ENCODE peak calls at places on chromosomes 3 and 15, in eight cellular contexts. V is ovary, P is heart right ventricle, M is left ventricle myocardium inferior, H is body of pancreas, Z is fibroblast of lung, C is cardiac muscle cell, L is heart left ventricle. Q is an unnamed sample. For H3K27me3, the result is how much of the 10 kb centered on the place peaks cover.

GRCh38 chr3:124322966-124323365 is 331.0 kb upstream of the ROPN1 start:
- DNase-seq in V (no peak), P (no peak), M (no peak), H (no peak), Z (peak), C (no peak), L (no peak), Q (no peak)

GRCh38 chr3:127074900-127075360 is 92.0 kb downstream of the PLXNA1 start:
- DNase-seq in V (no peak), P (no peak), M (no peak), H (peak), Z (peak), C (peak), L (no peak), Q (peak)

GRCh38 chr15:77118787-77119410 is 48.0 kb upstream of the TSPAN3 start:
- DNase-seq in V (no peak), P (peak), M (no peak), H (peak), Z (peak), C (peak), L (peak), Q (no peak)

GRCh38 chr3:41690766-41691563 is 270.9 kb downstream of the ULK4 start:
- DNase-seq in V (no peak), P (no peak), M (no peak), H (no peak), Z (peak), C (peak), L (no peak), Q (no peak)

GRCh38 chr15:65223996-65224395 is 12.7 kb upstream of the CILP start:
- DNase-seq in V (no peak), P (no peak), M (no peak), H (no peak), Z (no peak), C (no peak), L (no peak), Q (no peak)

GRCh38 chr3:58651268-58651667 is 15.3 kb downstream of the FAM3D start:
- DNase-seq in V (no peak), P (no peak), M (no peak), H (no peak), Z (peak), C (peak), L (no peak), Q (no peak)

GRCh38 chr15:78090422-78090821 is 1.9 kb upstream of the SH2D7 start:
- DNase-seq in V (no peak), P (no peak), M (no peak), H (no peak), Z (peak), C (no peak), L (no peak), Q (no peak)

GRCh38 chr15:70035719-70036077 is 62.0 kb downstream of the TLE3 start:
- DNase-seq in V (no peak), P (no peak), M (no peak), H (no peak), Z (no peak), C (no peak), L (no peak), Q (no peak)

GRCh38 chr3:127831723-127832172 is 9.4 kb upstream of the MGLL start:
- DNase-seq in V (no peak), P (peak), M (peak), H (peak), Z (peak), C (peak), L (peak), Q (no peak)

GRCh38 chr3:120909602-120909878 is 1.5 kb downstream of the STXBP5L start:
- DNase-seq in V (peak), P (no peak), M (no peak), H (peak), Z (no peak), C (no peak), L (no peak), Q (no peak)

GRCh38 chr3:28316226-28316625 is 32.3 kb upstream of the ZCWPW2 start:
- DNase-seq in V (no peak), P (no peak), M (no peak), H (no peak), Z (no peak), C (peak), L (no peak), Q (no peak)

GRCh38 chr15:74622758-74623157 is 7.1 kb downstream of the CLK3 start:
- DNase-seq in V (no peak), P (no peak), M (no peak), H (no peak), Z (no peak), C (no peak), L (no peak), Q (no peak)
- H3K27ac ChIP-seq in V (no peak), P (no peak), M (no peak), H (no peak), Z (no peak), C (no peak), L (no peak), Q (no peak)

DNA sequence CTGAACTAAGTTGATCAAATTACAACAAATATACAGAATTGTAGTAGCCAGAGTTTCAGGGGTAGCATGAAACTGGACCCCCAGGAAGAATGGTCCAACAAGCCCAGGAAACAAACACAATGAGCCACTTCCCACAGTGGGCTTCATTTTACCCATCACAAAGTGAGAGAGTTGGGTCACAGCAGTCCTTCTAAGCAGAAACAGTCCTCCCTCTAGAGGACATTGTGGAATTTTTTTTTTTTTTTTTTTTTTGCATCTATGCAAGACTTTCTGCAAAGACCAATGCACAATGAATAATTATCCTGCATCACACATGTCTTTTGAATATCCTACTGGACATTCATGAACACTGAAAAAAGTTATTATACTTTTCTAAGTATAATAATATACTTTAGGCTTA is 73.8 kb upstream of the ATP13A5 start:
- DNase-seq in V (no peak), P (no peak), M (no peak), H (no peak), Z (no peak), C (no peak), L (no peak), Q (no peak)
- TF ChIP-seq CTCF in V (no peak), P (peak), M (peak), H (no peak), Z (no peak), C (no peak), L (peak), Q (peak)

DNA sequence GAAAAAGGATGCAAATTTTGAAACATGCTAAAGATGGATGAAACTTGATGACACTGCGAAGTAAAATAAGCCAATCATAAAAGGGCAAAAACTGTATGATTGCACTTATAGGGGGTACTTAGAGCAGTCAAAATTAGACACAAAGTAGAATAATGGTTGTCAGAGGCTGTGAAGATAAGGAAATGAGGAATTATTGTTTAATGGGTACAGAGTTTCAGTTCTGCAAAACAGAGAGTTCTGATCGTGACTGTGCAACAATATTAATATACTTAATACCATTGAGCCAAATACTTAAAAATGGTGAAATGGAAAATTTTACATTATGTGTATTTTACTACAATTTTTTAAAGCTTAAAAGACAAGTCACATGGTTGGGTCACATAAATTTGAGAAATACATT is 35.1 kb downstream of the UBE3A start:
- DNase-seq in V (no peak), P (no peak), M (no peak), H (no peak), Z (no peak), C (no peak), L (no peak), Q (no peak)
- H3K27me3 ChIP-seq in V (under half), P (under half), M (under half), H (under half), Z (under half), C (under half), L (under half), Q (under half)

GRCh38 chr3:134311693-134312071 is 61.0 kb upstream of the RYK start:
- DNase-seq in V (no peak), P (no peak), M (no peak), H (no peak), Z (no peak), C (no peak), L (no peak), Q (no peak)
- H3K27ac ChIP-seq in V (no peak), P (no peak), M (peak), H (peak), Z (peak), C (no peak), L (no peak), Q (no peak)

DNA sequence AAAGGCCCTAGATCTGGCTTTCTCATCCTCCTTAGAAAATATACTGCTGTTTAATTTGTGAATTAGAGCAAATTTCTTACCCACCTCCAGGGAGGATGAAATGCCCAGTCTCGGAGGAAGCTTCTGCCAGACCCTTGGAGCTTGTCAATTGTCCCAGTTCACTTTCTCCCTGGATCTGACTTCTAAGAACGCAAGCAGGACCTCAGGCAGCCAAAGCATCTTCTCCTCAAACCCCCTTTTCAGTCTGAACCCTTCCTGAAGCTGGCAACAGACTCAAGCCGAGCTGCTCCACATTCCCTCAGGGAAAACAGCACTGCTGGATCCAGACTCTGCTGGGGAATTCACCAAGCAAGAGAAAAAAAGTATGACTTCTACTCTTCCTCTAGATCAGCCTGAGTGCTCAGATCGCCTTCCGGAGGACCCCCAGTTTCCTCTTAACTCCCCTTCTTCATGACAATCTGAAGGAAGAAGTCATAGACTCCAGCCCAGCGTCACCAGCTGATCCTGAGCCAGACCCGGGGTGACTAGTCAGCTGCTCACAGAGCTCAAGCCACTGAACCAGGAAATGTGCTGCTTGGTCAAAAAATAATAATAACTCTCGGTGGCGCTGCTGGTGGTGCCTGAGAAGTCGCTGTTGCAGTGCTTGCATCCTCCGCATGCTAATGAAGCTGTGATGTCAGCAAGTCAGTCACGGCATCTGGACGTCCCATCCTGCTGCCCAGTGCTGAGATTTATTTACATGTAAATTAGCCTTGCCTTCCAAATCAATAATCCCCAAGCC is at the start of gene PRICKLE2:
- DNase-seq in V (peak), P (peak), M (peak), H (peak), Z (peak), C (peak), L (peak), Q (peak)
- TF ChIP-seq CTCF in V (peak), P (peak), M (peak), H (no peak), Z (peak), C (peak), L (peak), Q (peak)

GRCh38 chr15:39409876-39410505 is 170.9 kb upstream of the THBS1 start:
- DNase-seq in V (no peak), P (no peak), M (no peak), H (no peak), Z (no peak), C (peak), L (no peak), Q (no peak)

GRCh38 chr15:39404767-39405173 is 176.1 kb upstream of the THBS1 start:
- DNase-seq in V (no peak), P (no peak), M (no peak), H (no peak), Z (peak), C (peak), L (no peak), Q (peak)

GRCh38 chr15:39403674-39404117 is 177.2 kb upstream of the THBS1 start:
- DNase-seq in V (no peak), P (no peak), M (no peak), H (no peak), Z (peak), C (peak), L (no peak), Q (peak)

GRCh38 chr15:39407116-39407515 is 173.8 kb upstream of the THBS1 start:
- DNase-seq in V (no peak), P (no peak), M (no peak), H (no peak), Z (no peak), C (peak), L (no peak), Q (no peak)

DNA sequence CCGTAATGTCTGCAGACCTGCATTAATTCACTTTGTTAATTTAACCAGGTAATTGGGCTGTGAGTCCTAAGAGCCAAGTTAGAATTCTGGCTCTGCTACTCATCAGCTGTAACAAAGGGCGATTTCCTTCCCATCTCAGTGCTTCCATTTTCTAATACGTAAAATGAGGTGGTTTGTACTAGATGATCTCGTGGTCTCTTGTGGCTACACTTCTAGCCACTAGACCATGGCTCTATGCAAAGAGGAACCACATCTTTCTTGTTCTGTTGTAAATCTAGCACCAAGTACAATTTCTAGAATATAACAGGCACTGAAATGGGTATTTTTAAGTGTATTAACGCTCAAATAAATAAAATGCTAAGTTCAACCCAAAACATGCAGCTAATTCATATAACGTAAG is 174.4 kb upstream of the THBS1 start:
- DNase-seq in V (no peak), P (no peak), M (no peak), H (no peak), Z (no peak), C (no peak), L (no peak), Q (no peak)
- H3K27me3 ChIP-seq in V (under half), P (under half), M (under half), H (under half), Z (under half), C (under half), L (under half), Q (under half)

GRCh38 chr3:138496436-138496835 is 62.0 kb downstream of the ESYT3 start:
- DNase-seq in V (no peak), P (no peak), M (no peak), H (no peak), Z (no peak), C (no peak), L (no peak), Q (no peak)

GRCh38 chr3:138492980-138493675 is 58.7 kb downstream of the ESYT3 start:
- DNase-seq in V (no peak), P (no peak), M (no peak), H (no peak), Z (no peak), C (no peak), L (no peak), Q (no peak)

GRCh38 chr3:138493804-138494606 is 59.6 kb downstream of the ESYT3 start:
- DNase-seq in V (no peak), P (no peak), M (no peak), H (no peak), Z (peak), C (peak), L (no peak), Q (peak)

GRCh38 chr3:138497021-138497420 is 62.6 kb downstream of the ESYT3 start:
- DNase-seq in V (no peak), P (no peak), M (no peak), H (no peak), Z (no peak), C (no peak), L (no peak), Q (no peak)

DNA sequence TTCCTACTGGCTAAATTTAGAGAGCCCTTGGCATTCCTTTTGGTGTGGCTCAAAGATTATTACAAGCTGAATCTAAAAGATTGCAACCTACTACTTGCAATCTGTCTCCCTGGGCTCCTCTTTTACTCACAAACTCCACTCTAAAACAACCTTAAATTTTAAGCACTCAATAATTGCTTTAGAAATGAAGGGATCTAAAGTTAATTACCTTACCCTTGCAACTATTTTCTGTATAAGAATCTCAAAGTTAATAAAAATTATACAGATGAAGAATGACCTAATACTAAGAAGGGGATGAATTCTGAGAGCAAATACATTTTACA is 60.2 kb downstream of the ESYT3 start:
- DNase-seq in V (no peak), P (no peak), M (no peak), H (no peak), Z (no peak), C (no peak), L (no peak), Q (no peak)
- H3K27ac ChIP-seq in V (no peak), P (peak), M (peak), H (no peak), Z (no peak), C (no peak), L (no peak), Q (no peak)